ENCODE peak calls at places on chromosomes 3 and 15, in eight cellular contexts. C is breast epithelium, H is HAP-1, O is adipocyte, N is RWPE2, T is OCI-LY7, S is HFF-Myc, R is mesendoderm. I is an unnamed sample.

GRCh38 chr15:76342046-76342381 is 5.4 kb downstream of the ISL2 start:
- DNase-seq in C (no peak), H (no peak), O (peak), N (no peak), T (no peak), S (no peak), R (peak), I (no peak)

GRCh38 chr3:171640520-171641412 is 169.5 kb downstream of the PLD1 start:
- DNase-seq in C (peak), H (peak), O (peak), N (no peak), T (no peak), S (peak), R (peak), I (peak)

GRCh38 chr3:39409514-39410136 is 3.1 kb downstream of the RPSA start:
- DNase-seq in C (no peak), H (no peak), O (no peak), N (no peak), T (no peak), S (no peak), R (no peak), I (no peak)

GRCh38 chr3:159771865-159772611 is 216.6 kb upstream of the IL12A start:
- DNase-seq in C (no peak), H (no peak), O (no peak), N (no peak), T (no peak), S (no peak), R (no peak), I (no peak)

GRCh38 chr15:96746621-96747155 is 416.2 kb downstream of the NR2F2 start:
- DNase-seq in C (no peak), H (no peak), O (no peak), N (no peak), T (no peak), S (no peak), R (no peak), I (no peak)

GRCh38 chr3:61802772-61803171 is 241.4 kb downstream of the PTPRG start:
- DNase-seq in C (no peak), H (no peak), O (no peak), N (no peak), T (no peak), S (no peak), R (no peak), I (no peak)

GRCh38 chr3:78003090-78003489 is 963.2 kb downstream of the ROBO2 start:
- DNase-seq in C (no peak), H (peak), O (no peak), N (no peak), T (no peak), S (no peak), R (peak), I (no peak)

GRCh38 chr3:50971487-50971924 is 296.8 kb downstream of the DOCK3 start:
- DNase-seq in C (no peak), H (peak), O (peak), N (no peak), T (peak), S (peak), R (peak), I (no peak)

GRCh38 chr15:24848050-24848449 is 106.7 kb upstream of the SNRPN start:
- DNase-seq in C (no peak), H (no peak), O (peak), N (no peak), T (no peak), S (no peak), R (peak), I (no peak)

GRCh38 chr3:157786618-157787017 is 283.4 kb upstream of the VEPH1 start:
- DNase-seq in C (no peak), H (no peak), O (peak), N (no peak), T (no peak), S (no peak), R (no peak), I (no peak)

GRCh38 chr3:157836022-157836421 is 270.2 kb downstream of the SHOX2 start:
- DNase-seq in C (no peak), H (no peak), O (no peak), N (no peak), T (no peak), S (no peak), R (no peak), I (no peak)

GRCh38 chr15:62972814-62973213 is 69.7 kb upstream of the TPM1 start:
- DNase-seq in C (no peak), H (no peak), O (peak), N (no peak), T (no peak), S (no peak), R (no peak), I (no peak)

GRCh38 chr3:151394611-151395010 is 10.1 kb upstream of the P2RY12 start:
- DNase-seq in C (no peak), H (peak), O (no peak), N (no peak), T (no peak), S (no peak), R (peak), I (no peak)

GRCh38 chr3:72661115-72661457 is 187.2 kb downstream of the SHQ1 start:
- DNase-seq in C (peak), H (no peak), O (peak), N (peak), T (no peak), S (peak), R (no peak), I (peak)

GRCh38 chr3:35724106-35724505 is 84.8 kb downstream of the ARPP21 start:
- DNase-seq in C (no peak), H (no peak), O (no peak), N (no peak), T (no peak), S (no peak), R (no peak), I (no peak)

GRCh38 chr3:39639344-39640236 is 169.8 kb upstream of the MYRIP start:
- DNase-seq in C (no peak), H (peak), O (peak), N (peak), T (no peak), S (peak), R (peak), I (peak)

GRCh38 chr15:68418611-68419161 is 13.3 kb downstream of the ITGA11 start:
- DNase-seq in C (peak), H (peak), O (peak), N (peak), T (no peak), S (no peak), R (no peak), I (no peak)

GRCh38 chr3:17133637-17134545 is 249.1 kb downstream of the PLCL2 start:
- DNase-seq in C (no peak), H (no peak), O (no peak), N (no peak), T (no peak), S (no peak), R (no peak), I (no peak)

GRCh38 chr15:64731012-64731806 is 44.2 kb downstream of the RBPMS2 start:
- DNase-seq in C (peak), H (peak), O (peak), N (peak), T (peak), S (peak), R (peak), I (peak)

GRCh38 chr3:5013021-5013906 is 34.0 kb downstream of the BHLHE40 start:
- DNase-seq in C (no peak), H (no peak), O (no peak), N (peak), T (no peak), S (no peak), R (peak), I (no peak)

GRCh38 chr3:100988080-100988479 is 5.1 kb downstream of the ABI3BP start:
- DNase-seq in C (no peak), H (no peak), O (no peak), N (no peak), T (no peak), S (no peak), R (no peak), I (no peak)

GRCh38 chr3:8490079-8490552 is 11.5 kb upstream of the LMCD1 start:
- DNase-seq in C (no peak), H (peak), O (peak), N (no peak), T (no peak), S (peak), R (peak), I (peak)

GRCh38 chr3:26622634-26623408 is at the start of gene LRRC3B:
- DNase-seq in C (no peak), H (peak), O (no peak), N (no peak), T (no peak), S (no peak), R (peak), I (no peak)

GRCh38 chr15:60128000-60128376 is 123.9 kb downstream of the FOXB1 start:
- DNase-seq in C (no peak), H (no peak), O (no peak), N (no peak), T (no peak), S (no peak), R (peak), I (no peak)

GRCh38 chr15:78033864-78034263 is 43.6 kb downstream of the TBC1D2B start:
- DNase-seq in C (no peak), H (no peak), O (no peak), N (no peak), T (no peak), S (peak), R (no peak), I (no peak)

GRCh38 chr15:40108061-40108854 is 421 bp downstream of the BMF start:
- DNase-seq in C (no peak), H (peak), O (peak), N (no peak), T (no peak), S (no peak), R (peak), I (no peak)

GRCh38 chr3:158683216-158683975 is 10.9 kb upstream of the LXN start:
- DNase-seq in C (no peak), H (no peak), O (peak), N (no peak), T (no peak), S (no peak), R (no peak), I (peak)

GRCh38 chr15:101445562-101446526 is 43.7 kb downstream of the PCSK6 start:
- DNase-seq in C (no peak), H (no peak), O (peak), N (peak), T (no peak), S (no peak), R (no peak), I (no peak)

GRCh38 chr3:151192545-151192944 is 10.5 kb downstream of the GPR171 start:
- DNase-seq in C (no peak), H (no peak), O (no peak), N (no peak), T (no peak), S (no peak), R (no peak), I (no peak)

GRCh38 chr3:24519368-24520100 is 24.9 kb upstream of the THRB start:
- DNase-seq in C (peak), H (peak), O (no peak), N (no peak), T (no peak), S (no peak), R (peak), I (no peak)

GRCh38 chr15:70351391-70351790 is 253.7 kb upstream of the TLE3 start:
- DNase-seq in C (no peak), H (no peak), O (no peak), N (no peak), T (no peak), S (no peak), R (no peak), I (no peak)

GRCh38 chr3:140629351-140630137 is 48.3 kb upstream of the TRIM42 start:
- DNase-seq in C (no peak), H (no peak), O (peak), N (no peak), T (no peak), S (peak), R (peak), I (peak)

GRCh38 chr3:105958237-105959000 is 89.6 kb upstream of the CBLB start:
- DNase-seq in C (no peak), H (no peak), O (no peak), N (no peak), T (no peak), S (no peak), R (no peak), I (no peak)

GRCh38 chr3:125115640-125116039 is 59.8 kb upstream of the HEG1 start:
- DNase-seq in C (no peak), H (no peak), O (peak), N (no peak), T (no peak), S (no peak), R (no peak), I (no peak)

GRCh38 chr3:157872902-157873301 is 233.3 kb downstream of the SHOX2 start:
- DNase-seq in C (no peak), H (no peak), O (peak), N (no peak), T (no peak), S (no peak), R (no peak), I (no peak)

GRCh38 chr3:133536635-133536980 is 36.9 kb upstream of the CDV3 start:
- DNase-seq in C (no peak), H (no peak), O (no peak), N (no peak), T (no peak), S (no peak), R (no peak), I (no peak)

DNA sequence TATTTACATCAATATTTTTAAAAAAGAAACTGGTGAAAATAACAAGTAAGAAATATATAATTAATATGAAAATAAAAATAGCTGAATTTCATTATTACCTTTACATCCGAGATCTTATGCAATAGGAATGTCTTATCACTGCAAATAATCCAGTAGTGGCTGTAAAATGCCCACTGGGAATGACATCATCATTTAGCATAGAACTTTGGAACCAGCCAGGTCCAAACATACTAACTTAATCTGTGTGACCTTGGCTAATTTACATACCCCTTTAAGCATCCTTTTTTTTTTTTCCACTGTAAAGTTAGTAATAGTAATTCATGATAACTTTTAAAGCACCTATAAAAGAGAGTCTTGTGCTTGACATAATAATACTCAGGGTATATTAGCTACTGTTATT is 611.7 kb downstream of the ZIC1 start:
- DNase-seq in C (no peak), H (no peak), O (no peak), N (no peak), T (no peak), S (no peak), R (no peak), I (no peak)
- H3K4me3 ChIP-seq in C (no peak), H (no peak), O (no peak), N (no peak), T (no peak), S (no peak), R (no peak), I (no peak)

GRCh38 chr3:56917740-56918568 is 116.2 kb upstream of the ARHGEF3 start:
- DNase-seq in C (no peak), H (no peak), O (no peak), N (no peak), T (peak), S (no peak), R (no peak), I (no peak)
- H3K4me3 ChIP-seq in C (no peak), H (no peak), O (no peak), N (no peak), T (peak), S (no peak), R (no peak), I (no peak)

DNA sequence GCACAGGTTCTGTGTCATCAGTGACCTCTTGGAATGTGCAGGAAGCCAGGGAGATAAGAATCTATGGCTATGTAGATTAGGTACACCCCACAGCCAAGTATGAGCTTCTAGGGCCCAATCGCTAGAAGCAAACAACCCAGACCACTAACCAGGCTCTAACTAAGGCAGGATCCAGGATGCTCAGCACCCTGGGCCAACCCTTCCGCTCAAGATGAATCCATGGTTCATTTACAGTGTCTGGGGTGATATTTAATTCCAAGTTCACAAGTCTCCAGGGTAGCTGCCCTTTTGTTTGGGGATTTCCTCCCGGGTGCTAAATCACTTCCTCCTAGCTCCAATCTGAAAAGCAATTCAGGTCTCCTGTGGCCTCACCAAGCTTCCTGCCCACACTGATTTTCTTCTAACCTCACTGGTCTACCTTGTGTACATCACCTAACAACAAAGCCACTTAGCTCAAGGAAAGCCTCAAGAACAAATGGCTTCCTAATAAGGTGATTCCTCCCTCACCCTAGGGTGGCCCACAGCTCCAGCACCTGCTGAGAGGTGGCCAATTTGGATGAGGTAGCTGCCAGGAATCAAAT is 2.4 kb downstream of the EHD4 start:
- DNase-seq in C (peak), H (no peak), O (no peak), N (no peak), T (peak), S (no peak), R (peak), I (no peak)
- H3K4me3 ChIP-seq in C (peak), H (no peak), O (no peak), N (no peak), T (peak), S (peak), R (no peak), I (no peak)

DNA sequence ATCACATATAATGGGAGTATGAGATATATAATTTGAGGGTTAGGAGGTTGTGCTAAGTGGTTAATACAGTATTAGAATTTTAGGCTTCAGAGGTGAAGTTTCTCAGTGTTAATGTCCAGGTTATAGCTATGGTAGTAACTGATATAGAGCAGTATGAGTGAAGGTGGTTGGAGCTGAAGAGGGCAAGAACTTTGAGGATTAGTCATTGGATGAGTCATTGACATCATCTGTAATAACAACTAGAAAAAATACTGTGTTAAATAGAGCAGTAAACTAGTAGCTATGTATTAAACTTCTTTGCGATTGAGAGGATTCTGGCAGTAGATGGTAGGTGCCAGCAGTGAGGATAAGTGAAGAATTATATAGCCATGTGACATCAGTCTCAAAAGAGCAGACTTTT is 47.5 kb upstream of the EIF3J start:
- DNase-seq in C (no peak), H (no peak), O (peak), N (no peak), T (no peak), S (peak), R (no peak), I (peak)
- H3K4me3 ChIP-seq in C (no peak), H (no peak), O (no peak), N (no peak), T (no peak), S (no peak), R (no peak), I (no peak)

DNA sequence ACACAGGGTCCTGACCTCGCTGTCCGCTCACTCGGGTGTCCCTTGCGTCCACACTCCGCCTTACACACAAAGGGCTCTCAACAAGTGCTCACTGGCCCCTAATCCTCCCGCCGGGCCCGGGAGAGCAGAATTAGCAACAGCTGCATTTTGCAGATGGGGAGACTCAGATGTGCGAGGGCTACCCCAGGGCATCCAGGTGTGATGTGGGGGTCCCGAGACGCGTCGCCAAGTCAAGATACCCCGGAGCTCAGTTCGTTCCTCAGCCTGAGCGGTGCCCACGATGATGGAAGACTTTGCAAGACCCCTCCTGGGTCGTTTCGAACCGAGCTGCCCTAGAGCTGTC is 14.9 kb upstream of the WNT7A start:
- DNase-seq in C (no peak), H (no peak), O (no peak), N (no peak), T (no peak), S (no peak), R (no peak), I (no peak)
- H3K4me3 ChIP-seq in C (peak), H (no peak), O (peak), N (peak), T (no peak), S (peak), R (no peak), I (peak)

DNA sequence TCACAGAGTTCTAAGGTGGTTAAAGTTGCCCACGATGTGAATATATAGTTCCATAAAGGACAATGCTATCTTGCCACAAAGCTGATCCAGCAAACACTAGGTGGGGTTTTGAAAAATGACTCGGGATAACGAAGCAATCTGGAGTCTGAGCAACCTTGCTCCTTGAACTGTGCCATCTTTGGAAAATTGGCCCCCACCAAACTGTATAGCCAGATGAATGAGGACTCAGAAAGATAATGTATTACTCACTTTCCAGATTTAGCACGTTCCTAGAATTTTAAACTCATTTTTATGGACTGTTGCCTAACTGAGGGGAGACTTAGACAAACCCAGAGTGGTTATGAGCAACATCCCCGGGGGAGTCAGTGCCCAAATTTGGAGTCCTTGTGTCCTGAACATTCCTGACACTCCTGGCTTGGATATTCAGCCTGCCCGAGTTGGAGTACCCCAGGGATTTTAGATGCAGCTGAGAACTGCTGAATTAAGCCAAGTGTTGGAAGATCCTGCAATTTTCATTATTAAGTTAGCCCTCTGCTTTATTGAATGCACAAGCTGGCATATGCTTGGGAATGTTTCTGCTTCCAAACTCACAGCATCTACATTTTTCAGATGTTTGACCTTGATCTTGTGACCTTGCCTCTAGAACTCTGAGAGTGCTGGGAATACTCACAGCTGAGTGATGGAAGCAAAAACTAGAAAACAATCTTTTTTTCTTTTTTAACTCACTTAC is 8.8 kb upstream of the MAGI1 start:
- DNase-seq in C (no peak), H (no peak), O (peak), N (no peak), T (no peak), S (no peak), R (no peak), I (peak)
- H3K4me3 ChIP-seq in C (no peak), H (no peak), O (peak), N (no peak), T (no peak), S (no peak), R (no peak), I (no peak)

GRCh38 chr3:41352526-41352925 is 153.2 kb downstream of the CTNNB1 start:
- DNase-seq in C (no peak), H (no peak), O (no peak), N (no peak), T (no peak), S (no peak), R (no peak), I (no peak)

GRCh38 chr3:41362638-41363559 is 163.6 kb downstream of the CTNNB1 start:
- DNase-seq in C (no peak), H (peak), O (no peak), N (no peak), T (no peak), S (no peak), R (peak), I (no peak)

GRCh38 chr3:41356775-41357174 is 157.5 kb downstream of the CTNNB1 start:
- DNase-seq in C (no peak), H (no peak), O (no peak), N (no peak), T (no peak), S (no peak), R (no peak), I (no peak)

GRCh38 chr3:41357271-41357670 is 158.0 kb downstream of the CTNNB1 start:
- DNase-seq in C (no peak), H (no peak), O (no peak), N (no peak), T (no peak), S (no peak), R (no peak), I (no peak)
- H3K4me3 ChIP-seq in C (no peak), H (no peak), O (no peak), N (no peak), T (no peak), S (no peak), R (no peak), I (no peak)

I was measured in AG09309.